ENCODE peak calls at places on chromosomes 13 and 19, in five cellular contexts. One of them, this sample, is unnamed.

GRCh38 chr19:39473443-39473960 is 7.1 kb upstream of the TIMM50 start:
- DNase-seq in activated CD4-positive, alpha-beta T cell treated with anti-CD3 and anti-CD28 coated beads, Interleukin-2, amount 50 U/mL, for 1 hour: no peak
- DNase-seq in NCI-H774: no peak
- DNase-seq in omental fat pad: no peak
- DNase-seq in BJ: no peak
- DNase-seq in this sample: no peak

GRCh38 chr19:11101057-11101456 is 11.8 kb downstream of the LDLR start:
- DNase-seq in NCI-H774: no peak
- DNase-seq in BJ: no peak
- DNase-seq in omental fat pad: no peak
- DNase-seq in activated CD4-positive, alpha-beta T cell treated with anti-CD3 and anti-CD28 coated beads, Interleukin-2, amount 50 U/mL, for 1 hour: no peak
- DNase-seq in this sample: no peak

GRCh38 chr13:109869312-109870237 is 83.2 kb upstream of the IRS2 start:
- DNase-seq in omental fat pad: no peak
- DNase-seq in BJ: peak; percentile 14
- DNase-seq in NCI-H774: peak; percentile 100
- DNase-seq in activated CD4-positive, alpha-beta T cell treated with anti-CD3 and anti-CD28 coated beads, Interleukin-2, amount 50 U/mL, for 1 hour: no peak
- DNase-seq in this sample: peak; percentile 5

GRCh38 chr13:113405481-113406300 is 41.8 kb upstream of the GRTP1 start:
- DNase-seq in NCI-H774: peak; percentile 68
- DNase-seq in omental fat pad: no peak
- DNase-seq in BJ: no peak
- DNase-seq in activated CD4-positive, alpha-beta T cell treated with anti-CD3 and anti-CD28 coated beads, Interleukin-2, amount 50 U/mL, for 1 hour: no peak
- DNase-seq in this sample: no peak

GRCh38 chr13:35771898-35772297 is 295.4 kb upstream of the MAB21L1 start:
- DNase-seq in BJ: peak; percentile 88
- DNase-seq in activated CD4-positive, alpha-beta T cell treated with anti-CD3 and anti-CD28 coated beads, Interleukin-2, amount 50 U/mL, for 1 hour: no peak
- DNase-seq in NCI-H774: no peak
- DNase-seq in omental fat pad: no peak
- DNase-seq in this sample: peak; percentile 35

GRCh38 chr19:18785179-18786124 is 5.7 kb downstream of the COMP start:
- DNase-seq in activated CD4-positive, alpha-beta T cell treated with anti-CD3 and anti-CD28 coated beads, Interleukin-2, amount 50 U/mL, for 1 hour: peak; percentile 68
- DNase-seq in NCI-H774: peak; percentile 60
- DNase-seq in BJ: no peak
- DNase-seq in omental fat pad: peak; percentile 48
- DNase-seq in this sample: no peak

GRCh38 chr19:54792814-54793213 is 10.6 kb upstream of the KIR2DL4 start:
- DNase-seq in omental fat pad: no peak
- DNase-seq in NCI-H774: no peak
- DNase-seq in BJ: no peak
- DNase-seq in activated CD4-positive, alpha-beta T cell treated with anti-CD3 and anti-CD28 coated beads, Interleukin-2, amount 50 U/mL, for 1 hour: no peak
- DNase-seq in this sample: no peak

GRCh38 chr13:23751195-23751594 is 138.0 kb downstream of the MIPEP start:
- DNase-seq in omental fat pad: no peak
- DNase-seq in activated CD4-positive, alpha-beta T cell treated with anti-CD3 and anti-CD28 coated beads, Interleukin-2, amount 50 U/mL, for 1 hour: no peak
- DNase-seq in BJ: no peak
- DNase-seq in NCI-H774: no peak
- DNase-seq in this sample: no peak

GRCh38 chr19:13036366-13036976 is 41.2 kb downstream of the NFIX start:
- DNase-seq in omental fat pad: no peak
- DNase-seq in activated CD4-positive, alpha-beta T cell treated with anti-CD3 and anti-CD28 coated beads, Interleukin-2, amount 50 U/mL, for 1 hour: no peak
- DNase-seq in NCI-H774: peak; percentile 63
- DNase-seq in BJ: no peak
- DNase-seq in this sample: no peak

GRCh38 chr13:101018720-101019119 is 344.1 kb upstream of the TMTC4 start:
- DNase-seq in BJ: peak; percentile 31
- DNase-seq in NCI-H774: no peak
- DNase-seq in omental fat pad: no peak
- DNase-seq in activated CD4-positive, alpha-beta T cell treated with anti-CD3 and anti-CD28 coated beads, Interleukin-2, amount 50 U/mL, for 1 hour: no peak
- DNase-seq in this sample: no peak

GRCh38 chr19:18439025-18439909 is 1.3 kb upstream of the ISYNA1 start:
- DNase-seq in omental fat pad: no peak
- DNase-seq in activated CD4-positive, alpha-beta T cell treated with anti-CD3 and anti-CD28 coated beads, Interleukin-2, amount 50 U/mL, for 1 hour: no peak
- DNase-seq in BJ: no peak
- DNase-seq in NCI-H774: no peak
- DNase-seq in this sample: no peak

GRCh38 chr13:80529734-80530133 is 188.8 kb upstream of the SPRY2 start:
- DNase-seq in activated CD4-positive, alpha-beta T cell treated with anti-CD3 and anti-CD28 coated beads, Interleukin-2, amount 50 U/mL, for 1 hour: no peak
- DNase-seq in omental fat pad: no peak
- DNase-seq in NCI-H774: no peak
- DNase-seq in BJ: no peak
- DNase-seq in this sample: no peak

GRCh38 chr19:56350416-56351045 is 35.9 kb upstream of the ZSCAN5A start:
- DNase-seq in omental fat pad: peak; percentile 33
- DNase-seq in NCI-H774: no peak
- DNase-seq in activated CD4-positive, alpha-beta T cell treated with anti-CD3 and anti-CD28 coated beads, Interleukin-2, amount 50 U/mL, for 1 hour: peak; percentile 36
- DNase-seq in BJ: no peak
- DNase-seq in this sample: peak; percentile 8

GRCh38 chr13:77333521-77334083 is 6.7 kb upstream of the MYCBP2 start:
- DNase-seq in omental fat pad: no peak
- DNase-seq in activated CD4-positive, alpha-beta T cell treated with anti-CD3 and anti-CD28 coated beads, Interleukin-2, amount 50 U/mL, for 1 hour: no peak
- DNase-seq in NCI-H774: no peak
- DNase-seq in BJ: no peak
- DNase-seq in this sample: no peak

GRCh38 chr13:52405767-52406494 is at the start of gene THSD1:
- DNase-seq in BJ: no peak
- DNase-seq in activated CD4-positive, alpha-beta T cell treated with anti-CD3 and anti-CD28 coated beads, Interleukin-2, amount 50 U/mL, for 1 hour: peak; percentile 4
- DNase-seq in omental fat pad: no peak
- DNase-seq in NCI-H774: no peak
- DNase-seq in this sample: no peak

GRCh38 chr19:33831835-33832234 is 35.2 kb downstream of the KCTD15 start:
- DNase-seq in BJ: no peak
- DNase-seq in NCI-H774: no peak
- DNase-seq in activated CD4-positive, alpha-beta T cell treated with anti-CD3 and anti-CD28 coated beads, Interleukin-2, amount 50 U/mL, for 1 hour: no peak
- DNase-seq in omental fat pad: no peak
- DNase-seq in this sample: no peak

GRCh38 chr19:30556230-30556711 is 184.1 kb downstream of the ZNF536 start:
- DNase-seq in omental fat pad: no peak
- DNase-seq in activated CD4-positive, alpha-beta T cell treated with anti-CD3 and anti-CD28 coated beads, Interleukin-2, amount 50 U/mL, for 1 hour: no peak
- DNase-seq in NCI-H774: peak; percentile 9
- DNase-seq in BJ: no peak
- DNase-seq in this sample: no peak

GRCh38 chr19:2627319-2627829 is 75.1 kb downstream of the GNG7 start:
- DNase-seq in BJ: peak; percentile 91
- DNase-seq in activated CD4-positive, alpha-beta T cell treated with anti-CD3 and anti-CD28 coated beads, Interleukin-2, amount 50 U/mL, for 1 hour: no peak
- DNase-seq in omental fat pad: no peak
- DNase-seq in NCI-H774: no peak
- DNase-seq in this sample: peak; percentile 92

GRCh38 chr13:27533155-27533643 is 82.8 kb upstream of the MTIF3 start:
- DNase-seq in NCI-H774: peak; percentile 24
- DNase-seq in omental fat pad: peak; percentile 77
- DNase-seq in activated CD4-positive, alpha-beta T cell treated with anti-CD3 and anti-CD28 coated beads, Interleukin-2, amount 50 U/mL, for 1 hour: peak; percentile 44
- DNase-seq in BJ: no peak
- DNase-seq in this sample: peak; percentile 23

GRCh38 chr19:47446534-47447469 is 24.9 kb downstream of the SLC8A2 start:
- DNase-seq in NCI-H774: peak; percentile 45
- DNase-seq in omental fat pad: no peak
- DNase-seq in activated CD4-positive, alpha-beta T cell treated with anti-CD3 and anti-CD28 coated beads, Interleukin-2, amount 50 U/mL, for 1 hour: no peak
- DNase-seq in BJ: no peak
- DNase-seq in this sample: no peak

GRCh38 chr13:95552539-95553270 is at the start of gene CLDN10:
- DNase-seq in activated CD4-positive, alpha-beta T cell treated with anti-CD3 and anti-CD28 coated beads, Interleukin-2, amount 50 U/mL, for 1 hour: no peak
- DNase-seq in omental fat pad: no peak
- DNase-seq in BJ: no peak
- DNase-seq in NCI-H774: no peak
- DNase-seq in this sample: no peak

GRCh38 chr13:75650991-75651390 is 14.9 kb downstream of the LMO7 start:
- DNase-seq in activated CD4-positive, alpha-beta T cell treated with anti-CD3 and anti-CD28 coated beads, Interleukin-2, amount 50 U/mL, for 1 hour: no peak
- DNase-seq in BJ: no peak
- DNase-seq in NCI-H774: no peak
- DNase-seq in omental fat pad: no peak
- DNase-seq in this sample: no peak

GRCh38 chr13:33487575-33488243 is 202.2 kb upstream of the STARD13 start:
- DNase-seq in BJ: no peak
- DNase-seq in NCI-H774: no peak
- DNase-seq in omental fat pad: no peak
- DNase-seq in activated CD4-positive, alpha-beta T cell treated with anti-CD3 and anti-CD28 coated beads, Interleukin-2, amount 50 U/mL, for 1 hour: no peak
- DNase-seq in this sample: no peak

GRCh38 chr19:51742736-51743288 is 8.9 kb downstream of the FPR1 start:
- DNase-seq in NCI-H774: no peak
- DNase-seq in omental fat pad: no peak
- DNase-seq in activated CD4-positive, alpha-beta T cell treated with anti-CD3 and anti-CD28 coated beads, Interleukin-2, amount 50 U/mL, for 1 hour: no peak
- DNase-seq in BJ: no peak
- DNase-seq in this sample: peak; percentile 57

GRCh38 chr13:110308377-110309158 is 1.5 kb downstream of the COL4A2 start:
- DNase-seq in omental fat pad: no peak
- DNase-seq in NCI-H774: peak; percentile 25
- DNase-seq in BJ: no peak
- DNase-seq in activated CD4-positive, alpha-beta T cell treated with anti-CD3 and anti-CD28 coated beads, Interleukin-2, amount 50 U/mL, for 1 hour: no peak
- DNase-seq in this sample: no peak

GRCh38 chr19:5394907-5395505 is 54.4 kb upstream of the PTPRS start:
- DNase-seq in omental fat pad: no peak
- DNase-seq in BJ: no peak
- DNase-seq in NCI-H774: no peak
- DNase-seq in activated CD4-positive, alpha-beta T cell treated with anti-CD3 and anti-CD28 coated beads, Interleukin-2, amount 50 U/mL, for 1 hour: no peak
- DNase-seq in this sample: no peak

GRCh38 chr13:112814905-112815585 is 125.2 kb downstream of the ATP11A start:
- DNase-seq in omental fat pad: no peak
- DNase-seq in BJ: no peak
- DNase-seq in activated CD4-positive, alpha-beta T cell treated with anti-CD3 and anti-CD28 coated beads, Interleukin-2, amount 50 U/mL, for 1 hour: no peak
- DNase-seq in NCI-H774: no peak
- DNase-seq in this sample: no peak

GRCh38 chr19:41870401-41870873 is 6.6 kb upstream of the CD79A start:
- DNase-seq in NCI-H774: no peak
- DNase-seq in omental fat pad: no peak
- DNase-seq in BJ: no peak
- DNase-seq in activated CD4-positive, alpha-beta T cell treated with anti-CD3 and anti-CD28 coated beads, Interleukin-2, amount 50 U/mL, for 1 hour: no peak
- DNase-seq in this sample: no peak

GRCh38 chr13:33872005-33872351 is 54.0 kb downstream of the RFC3 start:
- DNase-seq in BJ: no peak
- DNase-seq in activated CD4-positive, alpha-beta T cell treated with anti-CD3 and anti-CD28 coated beads, Interleukin-2, amount 50 U/mL, for 1 hour: no peak
- DNase-seq in NCI-H774: no peak
- DNase-seq in omental fat pad: no peak
- DNase-seq in this sample: no peak

GRCh38 chr19:19539738-19540703 is 2.0 kb downstream of the CILP2 start:
- DNase-seq in omental fat pad: peak; percentile 36
- DNase-seq in NCI-H774: no peak
- DNase-seq in activated CD4-positive, alpha-beta T cell treated with anti-CD3 and anti-CD28 coated beads, Interleukin-2, amount 50 U/mL, for 1 hour: peak; percentile 60
- DNase-seq in BJ: no peak
- DNase-seq in this sample: no peak

GRCh38 chr19:38669532-38669931 is 22.1 kb downstream of the ACTN4 start:
- DNase-seq in omental fat pad: no peak
- DNase-seq in BJ: no peak
- DNase-seq in activated CD4-positive, alpha-beta T cell treated with anti-CD3 and anti-CD28 coated beads, Interleukin-2, amount 50 U/mL, for 1 hour: peak; percentile 29
- DNase-seq in NCI-H774: no peak
- DNase-seq in this sample: no peak

GRCh38 chr19:18292810-18293641 is 11.6 kb upstream of the JUND start:
- DNase-seq in BJ: no peak
- DNase-seq in NCI-H774: no peak
- DNase-seq in omental fat pad: peak; percentile 73
- DNase-seq in activated CD4-positive, alpha-beta T cell treated with anti-CD3 and anti-CD28 coated beads, Interleukin-2, amount 50 U/mL, for 1 hour: no peak
- DNase-seq in this sample: no peak

GRCh38 chr13:27559714-27560113 is 60.6 kb downstream of the LNX2 start:
- DNase-seq in NCI-H774: no peak
- DNase-seq in activated CD4-positive, alpha-beta T cell treated with anti-CD3 and anti-CD28 coated beads, Interleukin-2, amount 50 U/mL, for 1 hour: no peak
- DNase-seq in omental fat pad: no peak
- DNase-seq in BJ: no peak
- DNase-seq in this sample: no peak

GRCh38 chr19:30879225-30879624 is 470.0 kb downstream of the TSHZ3 start:
- DNase-seq in NCI-H774: no peak
- DNase-seq in activated CD4-positive, alpha-beta T cell treated with anti-CD3 and anti-CD28 coated beads, Interleukin-2, amount 50 U/mL, for 1 hour: no peak
- DNase-seq in omental fat pad: no peak
- DNase-seq in BJ: no peak
- DNase-seq in this sample: no peak

GRCh38 chr13:90084684-90085290 is 1262.7 kb upstream of the MIR17HG start:
- DNase-seq in BJ: peak; percentile 9
- DNase-seq in NCI-H774: no peak
- DNase-seq in omental fat pad: no peak
- DNase-seq in activated CD4-positive, alpha-beta T cell treated with anti-CD3 and anti-CD28 coated beads, Interleukin-2, amount 50 U/mL, for 1 hour: no peak
- DNase-seq in this sample: no peak

GRCh38 chr13:85562282-85562681 is 236.9 kb downstream of the SLITRK6 start:
- DNase-seq in activated CD4-positive, alpha-beta T cell treated with anti-CD3 and anti-CD28 coated beads, Interleukin-2, amount 50 U/mL, for 1 hour: no peak
- DNase-seq in BJ: no peak
- DNase-seq in NCI-H774: no peak
- DNase-seq in omental fat pad: no peak
- DNase-seq in this sample: no peak